ENCODE peak calls at places on chromosomes 5 and 9, in five cellular contexts. One of them, this sample, is unnamed.

GRCh38 chr9:5626727-5627634 is 1.9 kb upstream of the RIC1 start:
- DNase-seq in A549: peak; percentile 17
- DNase-seq in left ventricle myocardium inferior: peak; percentile 32
- DNase-seq in breast epithelium: peak; percentile 60
- DNase-seq in CD8-positive, alpha-beta T cell: no peak
- DNase-seq in this sample: no peak

GRCh38 chr5:180080670-180081280 is 9.2 kb upstream of the RNF130 start:
- DNase-seq in A549: no peak
- DNase-seq in left ventricle myocardium inferior: no peak
- DNase-seq in breast epithelium: no peak
- DNase-seq in CD8-positive, alpha-beta T cell: no peak
- DNase-seq in this sample: no peak

GRCh38 chr9:121269030-121269887 is 1.3 kb downstream of the GSN start:
- DNase-seq in A549: no peak
- DNase-seq in left ventricle myocardium inferior: no peak
- DNase-seq in breast epithelium: peak; percentile 63
- DNase-seq in CD8-positive, alpha-beta T cell: no peak
- DNase-seq in this sample: peak; percentile 52

GRCh38 chr5:72598461-72599433 is 91.5 kb upstream of the ZNF366 start:
- DNase-seq in A549: no peak
- DNase-seq in left ventricle myocardium inferior: no peak
- DNase-seq in breast epithelium: no peak
- DNase-seq in CD8-positive, alpha-beta T cell: no peak
- DNase-seq in this sample: no peak

GRCh38 chr9:120490888-120491595 is 88.9 kb downstream of the CDK5RAP2 start:
- DNase-seq in A549: no peak
- DNase-seq in left ventricle myocardium inferior: no peak
- DNase-seq in breast epithelium: no peak
- DNase-seq in CD8-positive, alpha-beta T cell: no peak
- DNase-seq in this sample: no peak

GRCh38 chr5:34042302-34042701 is 711 bp downstream of the C1QTNF3 start:
- DNase-seq in A549: no peak
- DNase-seq in left ventricle myocardium inferior: peak; percentile 41
- DNase-seq in breast epithelium: no peak
- DNase-seq in CD8-positive, alpha-beta T cell: no peak
- DNase-seq in this sample: no peak

GRCh38 chr9:70363760-70364159 is 50.7 kb downstream of the KLF9 start:
- DNase-seq in A549: no peak
- DNase-seq in left ventricle myocardium inferior: no peak
- DNase-seq in breast epithelium: no peak
- DNase-seq in CD8-positive, alpha-beta T cell: no peak
- DNase-seq in this sample: no peak

GRCh38 chr9:16768816-16769215 is 101.7 kb downstream of the BNC2 start:
- DNase-seq in A549: no peak
- DNase-seq in left ventricle myocardium inferior: no peak
- DNase-seq in breast epithelium: no peak
- DNase-seq in CD8-positive, alpha-beta T cell: no peak
- DNase-seq in this sample: no peak

GRCh38 chr5:171595801-171596231 is 176.4 kb downstream of the FGF18 start:
- DNase-seq in A549: peak; percentile 60
- DNase-seq in left ventricle myocardium inferior: peak; percentile 27
- DNase-seq in breast epithelium: no peak
- DNase-seq in CD8-positive, alpha-beta T cell: no peak
- DNase-seq in this sample: no peak

GRCh38 chr9:107816187-107817021 is 326.8 kb upstream of the KLF4 start:
- DNase-seq in A549: no peak
- DNase-seq in left ventricle myocardium inferior: no peak
- DNase-seq in breast epithelium: no peak
- DNase-seq in CD8-positive, alpha-beta T cell: no peak
- DNase-seq in this sample: no peak

GRCh38 chr5:173699959-173700358 is 83.5 kb upstream of the BOD1 start:
- DNase-seq in A549: no peak
- DNase-seq in left ventricle myocardium inferior: no peak
- DNase-seq in breast epithelium: no peak
- DNase-seq in CD8-positive, alpha-beta T cell: no peak
- DNase-seq in this sample: no peak

GRCh38 chr5:118236108-118236849 is 752.1 kb downstream of the DTWD2 start:
- DNase-seq in A549: no peak
- DNase-seq in left ventricle myocardium inferior: no peak
- DNase-seq in breast epithelium: no peak
- DNase-seq in CD8-positive, alpha-beta T cell: no peak
- DNase-seq in this sample: no peak

GRCh38 chr9:127706836-127707241 is at the start of gene CFAP157:
- DNase-seq in A549: peak; percentile 44
- DNase-seq in left ventricle myocardium inferior: no peak
- DNase-seq in breast epithelium: no peak
- DNase-seq in CD8-positive, alpha-beta T cell: no peak
- DNase-seq in this sample: no peak

GRCh38 chr5:151038801-151039238 is 18.4 kb downstream of the GPX3 start:
- DNase-seq in A549: no peak
- DNase-seq in left ventricle myocardium inferior: no peak
- DNase-seq in breast epithelium: no peak
- DNase-seq in CD8-positive, alpha-beta T cell: no peak
- DNase-seq in this sample: no peak

GRCh38 chr5:151703227-151703626 is 16.5 kb upstream of the SPARC start:
- DNase-seq in A549: no peak
- DNase-seq in left ventricle myocardium inferior: no peak
- DNase-seq in breast epithelium: no peak
- DNase-seq in CD8-positive, alpha-beta T cell: no peak
- DNase-seq in this sample: no peak

GRCh38 chr5:64323591-64323990 is 157.9 kb downstream of the RNF180 start:
- DNase-seq in A549: no peak
- DNase-seq in left ventricle myocardium inferior: no peak
- DNase-seq in breast epithelium: no peak
- DNase-seq in CD8-positive, alpha-beta T cell: no peak
- DNase-seq in this sample: no peak

GRCh38 chr9:79912641-79913040 is 340.9 kb downstream of the TLE4 start:
- DNase-seq in A549: no peak
- DNase-seq in left ventricle myocardium inferior: no peak
- DNase-seq in breast epithelium: no peak
- DNase-seq in CD8-positive, alpha-beta T cell: no peak
- DNase-seq in this sample: no peak

GRCh38 chr5:32308951-32309350 is 3.8 kb downstream of the MTMR12 start:
- DNase-seq in A549: no peak
- DNase-seq in left ventricle myocardium inferior: no peak
- DNase-seq in breast epithelium: no peak
- DNase-seq in CD8-positive, alpha-beta T cell: no peak
- DNase-seq in this sample: no peak

GRCh38 chr9:135490980-135491444 is 9.5 kb upstream of the MRPS2 start:
- DNase-seq in A549: no peak
- DNase-seq in left ventricle myocardium inferior: no peak
- DNase-seq in breast epithelium: no peak
- DNase-seq in CD8-positive, alpha-beta T cell: no peak
- DNase-seq in this sample: no peak

GRCh38 chr9:110744753-110745522 is 76.3 kb downstream of the MUSK start:
- DNase-seq in A549: peak; percentile 89
- DNase-seq in left ventricle myocardium inferior: no peak
- DNase-seq in breast epithelium: no peak
- DNase-seq in CD8-positive, alpha-beta T cell: no peak
- DNase-seq in this sample: no peak

GRCh38 chr9:93829271-93830223 is 125.6 kb downstream of the BARX1 start:
- DNase-seq in A549: no peak
- DNase-seq in left ventricle myocardium inferior: no peak
- DNase-seq in breast epithelium: no peak
- DNase-seq in CD8-positive, alpha-beta T cell: no peak
- DNase-seq in this sample: no peak

GRCh38 chr5:132215329-132215728 is 12.3 kb downstream of the P4HA2 start:
- DNase-seq in A549: peak; percentile 48
- DNase-seq in left ventricle myocardium inferior: peak; percentile 96
- DNase-seq in breast epithelium: peak; percentile 94
- DNase-seq in CD8-positive, alpha-beta T cell: no peak
- DNase-seq in this sample: no peak

GRCh38 chr9:101601904-101602765 is 7.4 kb upstream of the PPP3R2 start:
- DNase-seq in A549: peak; percentile 53
- DNase-seq in left ventricle myocardium inferior: no peak
- DNase-seq in breast epithelium: no peak
- DNase-seq in CD8-positive, alpha-beta T cell: no peak
- DNase-seq in this sample: peak; percentile 47

GRCh38 chr9:120856700-120857099 is 14.0 kb upstream of the PSMD5 start:
- DNase-seq in A549: no peak
- DNase-seq in left ventricle myocardium inferior: no peak
- DNase-seq in breast epithelium: peak; percentile 55
- DNase-seq in CD8-positive, alpha-beta T cell: no peak
- DNase-seq in this sample: no peak

GRCh38 chr5:161432798-161433197 is 113.7 kb downstream of the GABRB2 start:
- DNase-seq in A549: no peak
- DNase-seq in left ventricle myocardium inferior: no peak
- DNase-seq in breast epithelium: no peak
- DNase-seq in CD8-positive, alpha-beta T cell: no peak
- DNase-seq in this sample: no peak

GRCh38 chr5:112787261-112787660 is 49.6 kb downstream of the APC start:
- DNase-seq in A549: no peak
- DNase-seq in left ventricle myocardium inferior: no peak
- DNase-seq in breast epithelium: no peak
- DNase-seq in CD8-positive, alpha-beta T cell: no peak
- DNase-seq in this sample: no peak

GRCh38 chr5:150492621-150493020 is 15.3 kb upstream of the NDST1 start:
- DNase-seq in A549: peak; percentile 69
- DNase-seq in left ventricle myocardium inferior: no peak
- DNase-seq in breast epithelium: peak; percentile 81
- DNase-seq in CD8-positive, alpha-beta T cell: no peak
- DNase-seq in this sample: no peak

GRCh38 chr9:137058651-137059234 is 4.9 kb upstream of the ENTPD2 start:
- DNase-seq in A549: no peak
- DNase-seq in left ventricle myocardium inferior: no peak
- DNase-seq in breast epithelium: no peak
- DNase-seq in CD8-positive, alpha-beta T cell: no peak
- DNase-seq in this sample: no peak

GRCh38 chr5:91194861-91195460 is 188.2 kb downstream of the ARRDC3 start:
- DNase-seq in A549: no peak
- DNase-seq in left ventricle myocardium inferior: no peak
- DNase-seq in breast epithelium: no peak
- DNase-seq in CD8-positive, alpha-beta T cell: no peak
- DNase-seq in this sample: no peak

GRCh38 chr5:134509308-134510040 is 16.0 kb upstream of the JADE2 start:
- DNase-seq in A549: peak; percentile 35
- DNase-seq in left ventricle myocardium inferior: no peak
- DNase-seq in breast epithelium: peak; percentile 88
- DNase-seq in CD8-positive, alpha-beta T cell: no peak
- DNase-seq in this sample: no peak
- H3K4me3 ChIP-seq in A549: no peak overlapping the region
- H3K4me3 ChIP-seq in left ventricle myocardium inferior: no peak overlapping the region
- H3K4me3 ChIP-seq in breast epithelium: no peak overlapping the region
- H3K4me3 ChIP-seq in CD8-positive, alpha-beta T cell: no peak overlapping the region
- H3K4me3 ChIP-seq in this sample: no peak overlapping the region

GRCh38 chr5:140114341-140115185 is 654 bp downstream of the PURA start:
- DNase-seq in A549: peak; percentile 73
- DNase-seq in left ventricle myocardium inferior: peak; percentile 66
- DNase-seq in breast epithelium: peak; percentile 61
- DNase-seq in CD8-positive, alpha-beta T cell: peak; percentile 18
- DNase-seq in this sample: peak; percentile 70
- H3K4me1 ChIP-seq in A549: peaks cover 41% of the 10 kb centered on the region
- H3K4me1 ChIP-seq in left ventricle myocardium inferior: peaks cover 84% of the 10 kb centered on the region
- H3K4me1 ChIP-seq in breast epithelium: no peaks in the 10 kb centered on the region
- H3K4me1 ChIP-seq in CD8-positive, alpha-beta T cell: peaks cover 61% of the 10 kb centered on the region
- H3K4me1 ChIP-seq in this sample: peaks cover 6% of the 10 kb centered on the region

GRCh38 chr9:9112001-9112725 is 1312.6 kb upstream of the DMAC1 start:
- DNase-seq in A549: no peak
- DNase-seq in left ventricle myocardium inferior: no peak
- DNase-seq in breast epithelium: no peak
- DNase-seq in CD8-positive, alpha-beta T cell: no peak
- DNase-seq in this sample: no peak

DNA sequence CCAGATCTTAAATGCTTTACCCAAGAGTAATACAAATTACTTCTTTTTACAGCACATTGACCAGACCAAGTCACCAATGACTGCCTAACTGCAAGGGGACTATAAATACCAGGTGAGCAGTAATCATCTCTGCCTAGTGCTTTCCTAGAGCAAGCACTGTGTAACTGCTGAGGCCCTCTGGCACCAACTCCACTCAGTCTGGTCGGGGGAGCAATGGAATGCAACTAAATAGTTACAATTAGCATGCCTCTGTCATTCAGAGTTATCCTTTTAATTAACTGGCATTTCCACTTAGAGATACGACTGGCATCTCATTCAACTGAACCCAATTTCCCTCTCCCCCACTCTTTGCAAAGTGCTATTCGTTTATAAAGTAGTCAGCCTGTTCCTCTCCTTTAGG is 1309.1 kb upstream of the DMAC1 start:
- DNase-seq in A549: no peak
- DNase-seq in left ventricle myocardium inferior: no peak
- DNase-seq in breast epithelium: no peak
- DNase-seq in CD8-positive, alpha-beta T cell: no peak
- DNase-seq in this sample: no peak
- H3K4me3 ChIP-seq in A549: no peak overlapping the region
- H3K4me3 ChIP-seq in left ventricle myocardium inferior: no peak overlapping the region
- H3K4me3 ChIP-seq in breast epithelium: no peak overlapping the region
- H3K4me3 ChIP-seq in CD8-positive, alpha-beta T cell: no peak overlapping the region
- H3K4me3 ChIP-seq in this sample: no peak overlapping the region

DNA sequence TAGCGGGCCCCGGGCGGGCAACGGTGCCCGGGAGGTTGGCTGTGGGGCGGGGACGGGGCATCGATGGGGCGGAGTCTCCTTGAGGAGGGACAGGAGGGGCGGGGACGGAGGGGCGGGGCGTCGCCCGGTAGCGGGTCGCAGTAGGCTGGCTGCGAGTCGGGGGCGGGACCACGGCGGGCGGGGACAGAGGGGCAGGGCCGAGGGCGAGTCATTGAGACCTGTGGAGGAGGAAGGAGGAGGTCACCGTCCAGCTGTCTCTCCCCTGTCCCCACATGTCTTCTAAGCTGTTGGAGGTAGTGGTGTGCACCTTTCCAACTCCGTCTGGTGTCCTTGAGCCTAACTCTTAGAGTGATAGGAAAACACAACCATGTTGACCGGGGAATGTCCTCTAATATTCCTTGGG is at the start of gene CRAT:
- DNase-seq in A549: peak; percentile 96
- DNase-seq in left ventricle myocardium inferior: peak; percentile 99
- DNase-seq in breast epithelium: peak; percentile 94
- DNase-seq in CD8-positive, alpha-beta T cell: peak; percentile 93
- DNase-seq in this sample: peak; percentile 98
- H3K4me1 ChIP-seq in A549: peaks cover 32% of the 10 kb centered on the region
- H3K4me1 ChIP-seq in left ventricle myocardium inferior: peaks cover 64% of the 10 kb centered on the region
- H3K4me1 ChIP-seq in breast epithelium: peaks cover 6% of the 10 kb centered on the region
- H3K4me1 ChIP-seq in CD8-positive, alpha-beta T cell: peaks cover 21% of the 10 kb centered on the region
- H3K4me1 ChIP-seq in this sample: peaks cover 24% of the 10 kb centered on the region

GRCh38 chr5:176628406-176629228 is 1.7 kb downstream of the SNCB start:
- DNase-seq in A549: no peak
- DNase-seq in left ventricle myocardium inferior: no peak
- DNase-seq in breast epithelium: no peak
- DNase-seq in CD8-positive, alpha-beta T cell: no peak
- DNase-seq in this sample: no peak
- H3K4me3 ChIP-seq in A549: no peak overlapping the region
- H3K4me3 ChIP-seq in left ventricle myocardium inferior: no peak overlapping the region
- H3K4me3 ChIP-seq in breast epithelium: no peak overlapping the region
- H3K4me3 ChIP-seq in CD8-positive, alpha-beta T cell: no peak overlapping the region
- H3K4me3 ChIP-seq in this sample: no peak overlapping the region